ENCODE peak calls at places on chromosome 21, in four cellular contexts. J is heart left ventricle, X is endothelial cell of umbilical vein, U is psoas muscle. I is an unnamed sample. For H3K36me3, the result is how much of the 10 kb centered on the place peaks cover.

GRCh38 chr21:45698493-45698947 is 55.0 kb downstream of the PCBP3 start:
- DNase-seq in J (peak), X (peak), U (peak), I (peak)

GRCh38 chr21:27077501-27077900 is 110.6 kb upstream of the ADAMTS5 start:
- DNase-seq in J (no peak), X (no peak), U (no peak), I (no peak)

GRCh38 chr21:37829447-37829846 is 86.8 kb downstream of the KCNJ6 start:
- DNase-seq in J (no peak), X (no peak), U (no peak), I (no peak)

GRCh38 chr21:37700641-37701202 is 215.5 kb downstream of the KCNJ6 start:
- DNase-seq in J (no peak), X (peak), U (no peak), I (no peak)

GRCh38 chr21:26557106-26557505 is 16.0 kb downstream of the CYYR1 start:
- DNase-seq in J (no peak), X (no peak), U (no peak), I (no peak)

GRCh38 chr21:31509108-31510017 is 150.1 kb upstream of the SOD1 start:
- DNase-seq in J (no peak), X (no peak), U (no peak), I (no peak)

GRCh38 chr21:45869121-45870007 is 112.2 kb upstream of the COL6A1 start:
- DNase-seq in J (no peak), X (no peak), U (no peak), I (no peak)

GRCh38 chr21:44927587-44928461 is 7.1 kb upstream of the ITGB2 start:
- DNase-seq in J (peak), X (no peak), U (peak), I (no peak)

GRCh38 chr21:25916226-25916625 is 181.5 kb downstream of the GABPA start:
- DNase-seq in J (no peak), X (no peak), U (no peak), I (no peak)

GRCh38 chr21:31656199-31657095 is 3.0 kb upstream of the SOD1 start:
- DNase-seq in J (no peak), X (no peak), U (no peak), I (no peak)

GRCh38 chr21:20996421-20997307 is 1.5 kb upstream of the NCAM2 start:
- DNase-seq in J (no peak), X (no peak), U (no peak), I (no peak)

GRCh38 chr21:44982558-44983244 is 42.9 kb downstream of the SLX9 start:
- DNase-seq in J (peak), X (peak), U (peak), I (peak)

GRCh38 chr21:19807231-19807630 is 1191.0 kb upstream of the NCAM2 start:
- DNase-seq in J (no peak), X (peak), U (no peak), I (no peak)

GRCh38 chr21:32795376-32795775 is 23.8 kb upstream of the PAXBP1 start:
- DNase-seq in J (no peak), X (no peak), U (no peak), I (no peak)

GRCh38 chr21:37368536-37369279 is 2.1 kb downstream of the DYRK1A start:
- DNase-seq in J (no peak), X (peak), U (no peak), I (no peak)

GRCh38 chr21:30329203-30329868 is 8.2 kb downstream of the KRTAP27-1 start:
- DNase-seq in J (no peak), X (no peak), U (no peak), I (no peak)

GRCh38 chr21:16789636-16790035 is 723.2 kb upstream of the CXADR start:
- DNase-seq in J (no peak), X (no peak), U (no peak), I (no peak)

GRCh38 chr21:46435786-46436227 is 22.9 kb upstream of the DIP2A start:
- DNase-seq in J (no peak), X (no peak), U (no peak), I (no peak)

GRCh38 chr21:38027901-38028300 is 111.6 kb upstream of the KCNJ6 start:
- DNase-seq in J (no peak), X (peak), U (no peak), I (no peak)

GRCh38 chr21:45456014-45456835 is 51.3 kb downstream of the COL18A1 start:
- DNase-seq in J (no peak), X (no peak), U (peak), I (no peak)

GRCh38 chr21:31383770-31384169 is 39.7 kb upstream of the TIAM1 start:
- DNase-seq in J (no peak), X (no peak), U (no peak), I (no peak)

GRCh38 chr21:36461277-36461917 is 18.5 kb downstream of the CLDN14 start:
- DNase-seq in J (no peak), X (no peak), U (no peak), I (no peak)

GRCh38 chr21:21187579-21187978 is 189.4 kb downstream of the NCAM2 start:
- DNase-seq in J (no peak), X (no peak), U (no peak), I (no peak)

GRCh38 chr21:16891821-16892220 is 621.0 kb upstream of the CXADR start:
- DNase-seq in J (no peak), X (peak), U (no peak), I (no peak)

GRCh38 chr21:45792682-45793383 is 149.3 kb downstream of the PCBP3 start:
- DNase-seq in J (no peak), X (no peak), U (no peak), I (no peak)

GRCh38 chr21:38389891-38390290 is 108.4 kb downstream of the ERG start:
- DNase-seq in J (no peak), X (peak), U (no peak), I (no peak)

GRCh38 chr21:31564439-31564838 is 95.1 kb upstream of the SOD1 start:
- DNase-seq in J (no peak), X (no peak), U (no peak), I (no peak)

GRCh38 chr21:39121600-39122355 is 61.5 kb downstream of the PSMG1 start:
- DNase-seq in J (no peak), X (no peak), U (no peak), I (peak)

GRCh38 chr21:26804895-26805609 is 40.2 kb downstream of the ADAMTS1 start:
- DNase-seq in J (no peak), X (no peak), U (no peak), I (no peak)

GRCh38 chr21:36908260-36908908 is 58.1 kb downstream of the HLCS start:
- DNase-seq in J (no peak), X (no peak), U (no peak), I (no peak)

GRCh38 chr21:33648555-33648954 is 6.3 kb downstream of the ITSN1 start:
- DNase-seq in J (no peak), X (no peak), U (no peak), I (no peak)

GRCh38 chr21:45393021-45393420 is 11.9 kb upstream of the COL18A1 start:
- DNase-seq in J (no peak), X (no peak), U (no peak), I (no peak)

GRCh38 chr21:36589352-36589971 is 109.5 kb upstream of the SIM2 start:
- DNase-seq in J (no peak), X (peak), U (peak), I (no peak)

DNA sequence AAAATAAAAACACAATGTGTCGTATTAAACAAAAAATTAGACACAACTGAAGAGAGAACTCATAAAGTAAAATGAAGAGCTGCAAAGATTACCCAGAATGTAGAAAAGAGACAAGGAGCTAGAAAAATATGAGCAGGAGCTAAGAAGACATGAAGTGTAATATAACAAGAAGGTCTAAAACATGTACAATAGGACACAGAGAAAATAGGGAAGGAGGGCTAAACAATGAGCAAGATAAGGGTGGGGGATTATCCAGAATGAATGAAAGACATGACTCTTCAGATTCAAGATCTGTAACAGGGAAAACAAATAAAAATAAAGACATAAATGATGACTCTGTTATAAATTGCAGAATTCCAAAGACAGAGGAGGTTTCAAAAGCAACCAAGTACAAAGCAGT is 38.3 kb downstream of the PRDM15 start:
- DNase-seq in J (no peak), X (no peak), U (no peak), I (no peak)
- H3K36me3 ChIP-seq in J (under half), X (under half), U (under half), I (under half)

GRCh38 chr21:43866659-43867331 is 1.8 kb downstream of the AGPAT3 start:
- DNase-seq in J (no peak), X (peak), U (no peak), I (no peak)

GRCh38 chr21:43867332-43867703 is 2.3 kb downstream of the AGPAT3 start:
- DNase-seq in J (no peak), X (no peak), U (no peak), I (no peak)

GRCh38 chr21:43867936-43868335 is 2.9 kb downstream of the AGPAT3 start:
- DNase-seq in J (no peak), X (no peak), U (no peak), I (no peak)

GRCh38 chr21:43869486-43870325 is 4.7 kb downstream of the AGPAT3 start:
- DNase-seq in J (no peak), X (no peak), U (no peak), I (no peak)

GRCh38 chr21:43868461-43868860 is 3.4 kb downstream of the AGPAT3 start:
- DNase-seq in J (no peak), X (no peak), U (no peak), I (no peak)
- H3K36me3 ChIP-seq in J (under half), X (under half), U (under half), I (under half)

GRCh38 chr21:28961927-28962326 is 30.8 kb downstream of the LTN1 start:
- DNase-seq in J (no peak), X (no peak), U (no peak), I (no peak)
- H3K36me3 ChIP-seq in J (half or more), X (under half), U (under half), I (half or more)

DNA sequence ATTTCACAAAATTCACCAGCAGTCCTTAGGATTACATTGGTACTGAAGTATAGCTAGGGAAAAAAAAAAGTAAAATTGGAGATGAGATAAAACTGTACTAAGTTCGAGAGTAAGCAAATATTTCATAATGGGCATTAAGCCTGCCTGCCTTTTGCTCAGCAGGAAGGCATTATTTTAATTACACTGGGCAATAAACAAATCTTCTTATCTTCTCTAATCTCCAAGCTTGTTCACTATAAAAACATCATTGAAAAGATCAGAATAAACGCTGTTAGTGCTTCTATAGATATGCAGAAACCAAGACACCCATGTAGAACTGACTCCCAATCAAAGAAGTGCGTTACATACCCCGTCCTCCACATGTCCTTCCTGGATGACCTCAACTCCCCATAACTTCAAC is 174.2 kb upstream of the CHODL start:
- DNase-seq in J (no peak), X (no peak), U (no peak), I (no peak)
- H3K36me3 ChIP-seq in J (under half), X (under half), U (under half), I (under half)

GRCh38 chr21:34814529-34814951 is 145.7 kb downstream of the CLIC6 start:
- DNase-seq in J (no peak), X (no peak), U (no peak), I (no peak)
- H3K36me3 ChIP-seq in J (under half), X (under half), U (under half), I (under half)